ENCODE peak calls at places on chromosomes 12 and 14, in four cellular contexts. B is HCT116, U is K562, F is transverse colon. G is an unnamed sample.

GRCh38 chr14:30876692-30877091 is 2.3 kb downstream of the COCH start:
- DNase-seq in F (no peak), U (no peak), B (no peak), G (no peak)

GRCh38 chr12:68743416-68743815 is 2.6 kb upstream of the SLC35E3 start:
- DNase-seq in U (no peak), B (no peak), F (no peak), G (no peak)

GRCh38 chr14:96698846-96699543 is 98.2 kb upstream of the VRK1 start:
- DNase-seq in B (no peak), U (peak), F (no peak), G (no peak)

GRCh38 chr12:104006929-104007328 is 41.3 kb downstream of the TDG start:
- DNase-seq in B (no peak), U (no peak), F (no peak), G (no peak)

GRCh38 chr14:84792722-84793410 is 737.1 kb upstream of the FLRT2 start:
- DNase-seq in B (no peak), F (no peak), U (no peak), G (no peak)

GRCh38 chr12:108772247-108772646 is 40.9 kb upstream of the CORO1C start:
- DNase-seq in F (peak), B (no peak), U (peak), G (no peak)

GRCh38 chr14:68938515-68939423 is 40.3 kb downstream of the ACTN1 start:
- DNase-seq in B (no peak), F (peak), U (no peak), G (peak)

GRCh38 chr14:77375164-77375950 is 1.5 kb downstream of the TMED8 start:
- DNase-seq in U (no peak), F (no peak), B (no peak), G (no peak)

GRCh38 chr14:58395815-58396626 is at the start of gene TOMM20L:
- DNase-seq in F (peak), U (peak), B (peak), G (peak)

GRCh38 chr14:75249958-75250336 is 28.7 kb upstream of the FOS start:
- DNase-seq in U (no peak), F (no peak), B (no peak), G (no peak)

GRCh38 chr14:75334191-75335051 is 55.8 kb downstream of the FOS start:
- DNase-seq in F (peak), U (no peak), B (no peak), G (peak)

GRCh38 chr14:28294834-28295440 is 471.6 kb upstream of the FOXG1 start:
- DNase-seq in F (no peak), B (no peak), U (no peak), G (no peak)

GRCh38 chr14:70735043-70735442 is 74.3 kb downstream of the MAP3K9 start:
- DNase-seq in U (no peak), B (no peak), F (no peak), G (no peak)

GRCh38 chr12:1619599-1619998 is 9.4 kb upstream of the WNT5B start:
- DNase-seq in F (peak), B (no peak), U (peak), G (no peak)

GRCh38 chr12:52907092-52907810 is 2.4 kb upstream of the KRT8 start:
- DNase-seq in U (peak), B (no peak), F (peak), G (no peak)
- TF ChIP-seq POLR2AphosphoS5 in U (no peak), B (peak), F (no peak), G (no peak)

GRCh38 chr12:55446334-55446733 is 2.5 kb downstream of the OR6C2 start:
- DNase-seq in U (no peak), B (no peak), F (no peak), G (no peak)
- TF ChIP-seq CTCF in U (peak), B (peak), F (no peak), G (no peak)

DNA sequence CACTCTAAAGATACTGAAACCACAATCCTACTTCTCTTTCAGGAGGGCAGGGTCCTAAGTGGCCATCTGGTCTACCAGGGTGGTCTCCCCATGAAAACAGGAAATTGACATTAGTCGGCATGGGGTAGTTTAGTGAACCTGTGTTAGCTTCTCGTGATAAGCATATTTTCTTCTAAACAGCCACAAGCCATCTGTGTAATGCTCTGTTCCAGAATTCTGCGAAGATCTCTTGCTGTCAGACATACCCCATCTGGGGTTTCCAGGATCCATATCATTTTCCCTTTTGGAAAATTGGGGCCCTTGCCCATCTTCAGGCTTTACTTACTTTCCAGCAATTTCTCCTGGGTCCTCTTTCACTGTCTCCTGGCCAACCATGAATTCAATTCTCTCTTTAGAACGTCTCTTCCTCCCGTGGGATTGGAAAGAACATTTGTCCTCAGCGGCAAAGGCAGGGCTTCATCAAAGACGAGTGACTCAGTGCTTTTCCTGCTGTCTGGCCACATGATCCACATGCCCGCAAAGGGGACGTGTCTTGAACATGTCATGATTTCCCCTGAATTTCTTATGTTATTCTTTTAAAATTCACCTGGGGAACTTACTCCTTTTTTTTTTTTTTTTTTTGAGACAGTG is 21.4 kb upstream of the NCOR2 start:
- DNase-seq in U (no peak), B (no peak), F (no peak), G (peak)
- TF ChIP-seq POLR2AphosphoS5 in U (no peak), B (no peak), F (no peak), G (no peak)

DNA sequence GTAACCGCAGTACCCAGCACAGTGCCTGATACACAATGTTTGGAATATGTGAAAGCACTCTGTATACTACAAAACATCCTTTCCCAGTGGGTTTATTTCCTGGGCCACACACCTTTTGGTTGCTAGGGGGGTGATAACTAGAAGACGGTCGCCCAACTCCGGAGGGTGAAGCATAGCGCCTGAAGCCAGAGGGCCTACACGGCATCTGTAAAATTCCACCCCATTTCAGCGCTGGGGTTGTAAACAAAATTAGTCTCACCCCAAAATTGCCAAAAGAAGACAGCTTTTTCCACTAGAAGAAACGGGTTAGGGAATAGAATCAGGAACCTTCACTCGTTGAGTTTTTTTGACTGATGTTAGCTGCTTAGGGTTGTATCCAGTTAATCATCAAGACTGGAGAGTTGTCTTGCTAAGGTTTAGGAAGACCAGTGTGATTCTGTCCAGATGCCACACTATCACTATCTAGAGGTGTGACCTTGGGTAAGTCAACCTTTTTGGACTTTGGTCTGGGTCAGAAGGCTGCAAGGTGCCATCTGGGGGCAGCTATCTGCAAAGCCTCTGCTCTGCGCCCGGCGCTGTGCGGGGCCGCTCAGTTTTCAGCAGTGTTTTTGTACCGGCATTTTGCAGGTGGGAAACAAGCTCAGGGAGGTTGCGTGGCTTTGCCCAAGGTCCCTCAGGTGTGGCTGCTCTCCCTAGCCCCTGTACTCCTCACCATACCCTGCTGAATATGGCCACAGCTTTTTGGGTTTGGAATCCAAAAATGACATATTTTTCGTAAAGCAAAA is 1.3 kb downstream of the ZNF839 start:
- DNase-seq in B (no peak), U (no peak), F (no peak), G (peak)
- TF ChIP-seq CTCF in B (no peak), U (no peak), F (no peak), G (no peak)

GRCh38 chr12:93166891-93167307 is 210.8 kb upstream of the NUDT4 start:
- DNase-seq in F (no peak), U (no peak), B (no peak), G (no peak)

GRCh38 chr12:93169536-93169935 is 208.2 kb upstream of the NUDT4 start:
- DNase-seq in F (no peak), U (no peak), B (no peak), G (no peak)

GRCh38 chr12:93167331-93167730 is 210.4 kb upstream of the NUDT4 start:
- DNase-seq in U (no peak), F (no peak), B (no peak), G (no peak)

GRCh38 chr12:93165384-93165932 is 212.3 kb upstream of the NUDT4 start:
- DNase-seq in F (no peak), U (no peak), B (no peak), G (no peak)

GRCh38 chr12:93167841-93168492 is 209.8 kb upstream of the NUDT4 start:
- DNase-seq in B (no peak), F (peak), U (no peak), G (no peak)
- TF ChIP-seq POLR2AphosphoS5 in B (no peak), F (no peak), U (no peak), G (no peak)

GRCh38 chr14:45651906-45652305 is 398.9 kb upstream of the MIS18BP1 start:
- DNase-seq in B (no peak), F (no peak), U (no peak), G (no peak)

GRCh38 chr14:45649051-45649450 is 396.0 kb upstream of the MIS18BP1 start:
- DNase-seq in U (no peak), F (no peak), B (no peak), G (no peak)

GRCh38 chr14:45650754-45651153 is 397.8 kb upstream of the MIS18BP1 start:
- DNase-seq in U (no peak), B (no peak), F (no peak), G (no peak)
- TF ChIP-seq CTCF in U (no peak), B (no peak), F (no peak), G (no peak)

GRCh38 chr14:73460691-73461127 is 2.4 kb upstream of the NUMB start:
- DNase-seq in U (no peak), B (no peak), F (no peak), G (no peak)

GRCh38 chr14:73463411-73463810 is 5.1 kb upstream of the NUMB start:
- DNase-seq in U (no peak), B (no peak), F (peak), G (peak)

GRCh38 chr14:73462815-73463214 is 4.5 kb upstream of the NUMB start:
- DNase-seq in U (no peak), F (no peak), B (no peak), G (no peak)

GRCh38 chr14:73461478-73462077 is 3.2 kb upstream of the NUMB start:
- DNase-seq in F (no peak), B (no peak), U (no peak), G (no peak)

GRCh38 chr14:73462078-73462715 is 3.9 kb upstream of the NUMB start:
- DNase-seq in U (peak), B (no peak), F (peak), G (peak)
- TF ChIP-seq POLR2AphosphoS5 in U (no peak), B (no peak), F (peak), G (no peak)

GRCh38 chr14:91060472-91061308 is at the start of gene RPS6KA5:
- DNase-seq in F (peak), U (peak), B (peak), G (peak)
- TF ChIP-seq CTCF in F (peak), U (no peak), B (no peak), G (peak)

DNA sequence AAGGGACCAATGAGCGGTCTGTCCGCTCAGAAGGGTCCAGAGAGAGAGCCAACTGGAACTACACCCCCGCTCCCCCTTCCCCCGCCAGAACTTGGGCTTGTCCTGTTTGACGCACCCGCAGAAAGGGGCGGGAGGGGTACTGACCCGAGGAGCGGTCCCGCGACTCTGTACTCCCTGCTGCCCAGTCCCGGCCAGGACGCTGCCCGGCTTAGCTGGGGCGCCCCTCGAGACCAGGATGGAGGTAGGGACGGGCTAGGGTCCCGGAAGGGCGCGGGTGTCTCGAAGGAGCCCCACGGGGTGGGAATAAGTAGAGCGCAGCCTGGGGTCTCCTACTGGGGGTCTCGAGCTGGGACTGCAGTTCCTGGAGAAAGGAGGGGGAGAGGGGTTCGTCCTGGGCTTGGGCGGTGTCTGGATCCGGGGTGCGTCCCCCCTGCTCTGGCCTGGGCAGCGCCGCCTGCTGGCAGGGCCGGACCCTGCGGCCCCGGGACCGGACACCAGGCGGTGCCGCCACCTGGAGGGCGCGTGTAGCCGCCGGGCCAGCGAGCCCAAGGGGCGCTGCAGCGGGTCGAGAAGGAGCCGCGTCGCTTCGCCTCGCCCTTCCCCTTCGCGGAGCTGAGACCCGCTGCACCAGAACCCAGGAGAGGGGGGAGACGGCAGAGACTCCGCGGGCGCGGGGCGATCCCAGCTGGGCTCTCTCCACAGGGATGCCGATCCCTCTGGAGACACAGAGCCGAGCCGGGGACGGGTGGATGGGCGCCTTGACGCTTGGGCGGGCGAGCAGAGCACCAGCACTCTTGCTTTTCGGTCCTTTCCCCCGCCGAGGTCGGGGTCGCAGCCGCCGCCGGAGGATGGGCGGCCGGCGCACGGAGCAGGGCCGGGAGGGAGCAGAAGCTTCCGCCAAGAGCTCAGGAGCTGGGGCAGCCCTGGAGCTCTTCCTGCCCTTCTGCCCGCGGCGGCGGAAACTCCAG is 3.7 kb upstream of the CACNB3 start:
- DNase-seq in U (peak), B (peak), F (peak), G (peak)
- TF ChIP-seq POLR2AphosphoS5 in U (peak), B (peak), F (peak), G (peak)